ENCODE peak calls at places on chromosomes 2 and 18, in nine cellular contexts. G is spleen; X is cerebellar nuclear complex; V is nucleus accumbens; Q is uterus; M is Calu3; K is sigmoid colon; J is stimulated activated CD4-positive, alpha-beta T cell treated with anti-CD3 and anti-CD28 coated beads, Interleukin-1b, Interleukin-23, amount 100 ng/mL, for 1 hour; T is Kasumi-1. L is an unnamed sample.

GRCh38 chr2:55859875-55860274 is 63.7 kb downstream of the EFEMP1 start:
- DNase-seq in G (no peak), X (no peak), V (no peak), Q (no peak), M (no peak), K (no peak), J (no peak), T (no peak), L (no peak)

GRCh38 chr18:3257627-3258120 is 4.3 kb upstream of the MYL12B start:
- DNase-seq in G (no peak), X (no peak), V (no peak), Q (no peak), M (no peak), K (no peak), J (no peak), T (no peak), L (no peak)

GRCh38 chr2:219477815-219478214 is 20.9 kb upstream of the GMPPA start:
- DNase-seq in G (no peak), X (no peak), V (no peak), Q (no peak), M (no peak), K (no peak), J (no peak), T (no peak), L (no peak)

GRCh38 chr18:79847606-79848293 is 50.0 kb downstream of the KCNG2 start:
- DNase-seq in G (peak), X (no peak), V (no peak), Q (no peak), M (no peak), K (no peak), J (no peak), T (no peak), L (no peak)

GRCh38 chr2:137964066-137964858 is at the start of gene HNMT:
- DNase-seq in G (no peak), X (no peak), V (peak), Q (peak), M (peak), K (peak), J (no peak), T (no peak), L (no peak)

GRCh38 chr2:233481368-233482142 is 85.0 kb downstream of the USP40 start:
- DNase-seq in G (peak), X (peak), V (no peak), Q (no peak), M (no peak), K (peak), J (no peak), T (no peak), L (peak)

GRCh38 chr2:64017811-64018714 is 1.2 kb downstream of the VPS54 start:
- DNase-seq in G (no peak), X (no peak), V (no peak), Q (no peak), M (no peak), K (no peak), J (no peak), T (peak), L (no peak)

GRCh38 chr18:24514439-24514838 is 54.0 kb downstream of the HRH4 start:
- DNase-seq in G (no peak), X (no peak), V (no peak), Q (no peak), M (peak), K (no peak), J (no peak), T (peak), L (no peak)

GRCh38 chr2:20558391-20559150 is 92.3 kb downstream of the HS1BP3 start:
- DNase-seq in G (peak), X (no peak), V (no peak), Q (peak), M (no peak), K (no peak), J (no peak), T (no peak), L (no peak)

GRCh38 chr2:192196451-192197194 is 1.9 kb upstream of the TMEFF2 start:
- DNase-seq in G (no peak), X (peak), V (peak), Q (no peak), M (no peak), K (no peak), J (no peak), T (peak), L (no peak)

GRCh38 chr2:180015951-180016709 is 9.0 kb upstream of the CWC22 start:
- DNase-seq in G (no peak), X (no peak), V (no peak), Q (no peak), M (no peak), K (no peak), J (no peak), T (no peak), L (no peak)

L was measured in T-helper 2 cell treated with Interferon-gamma antibody and Interleukin-4, amounts not matched to agents 5 μg/mL and 100 μg/mL, for 36 hours.